ENCODE peak calls at places on chromosomes 11 and 22, in seven cellular contexts. One of them, this sample, is unnamed.

GRCh38 chr22:37229805-37230672 is 14.0 kb downstream of the RAC2 start:
- DNase-seq in right lobe of liver: no peak
- DNase-seq in RWPE2: peak
- DNase-seq in tibial nerve: no peak
- DNase-seq in cardiac muscle cell: no peak
- DNase-seq in suprapubic skin: no peak
- DNase-seq in brain microvascular endothelial cell: peak
- DNase-seq in this sample: no peak

GRCh38 chr11:68677432-68677831 is 6.9 kb upstream of the GAL start:
- DNase-seq in right lobe of liver: no peak
- DNase-seq in RWPE2: peak
- DNase-seq in tibial nerve: no peak
- DNase-seq in cardiac muscle cell: no peak
- DNase-seq in suprapubic skin: no peak
- DNase-seq in brain microvascular endothelial cell: peak
- DNase-seq in this sample: no peak

GRCh38 chr11:5363712-5364111 is 12.4 kb downstream of the OR51B6 start:
- DNase-seq in right lobe of liver: no peak
- DNase-seq in RWPE2: no peak
- DNase-seq in tibial nerve: no peak
- DNase-seq in cardiac muscle cell: no peak
- DNase-seq in suprapubic skin: no peak
- DNase-seq in brain microvascular endothelial cell: no peak
- DNase-seq in this sample: no peak

GRCh38 chr11:130124096-130124495 is 35.5 kb upstream of the ST14 start:
- DNase-seq in right lobe of liver: peak
- DNase-seq in RWPE2: no peak
- DNase-seq in tibial nerve: peak
- DNase-seq in cardiac muscle cell: peak
- DNase-seq in suprapubic skin: peak
- DNase-seq in brain microvascular endothelial cell: peak
- DNase-seq in this sample: peak

GRCh38 chr11:62545437-62546243 is 966 bp downstream of the AHNAK start:
- DNase-seq in right lobe of liver: peak
- DNase-seq in RWPE2: peak
- DNase-seq in tibial nerve: peak
- DNase-seq in cardiac muscle cell: peak
- DNase-seq in suprapubic skin: peak
- DNase-seq in brain microvascular endothelial cell: peak
- DNase-seq in this sample: peak

GRCh38 chr11:131597875-131598274 is 227.5 kb downstream of the NTM start:
- DNase-seq in right lobe of liver: no peak
- DNase-seq in RWPE2: no peak
- DNase-seq in tibial nerve: no peak
- DNase-seq in cardiac muscle cell: no peak
- DNase-seq in suprapubic skin: no peak
- DNase-seq in brain microvascular endothelial cell: no peak
- DNase-seq in this sample: no peak

GRCh38 chr11:102546923-102547471 is 16.4 kb upstream of the MMP7 start:
- DNase-seq in right lobe of liver: no peak
- DNase-seq in RWPE2: no peak
- DNase-seq in tibial nerve: no peak
- DNase-seq in cardiac muscle cell: no peak
- DNase-seq in suprapubic skin: no peak
- DNase-seq in brain microvascular endothelial cell: no peak
- DNase-seq in this sample: no peak

GRCh38 chr22:29030618-29031235 is 30.9 kb downstream of the C22orf31 start:
- DNase-seq in right lobe of liver: peak
- DNase-seq in RWPE2: no peak
- DNase-seq in tibial nerve: peak
- DNase-seq in cardiac muscle cell: peak
- DNase-seq in suprapubic skin: no peak
- DNase-seq in brain microvascular endothelial cell: peak
- DNase-seq in this sample: no peak

GRCh38 chr11:35146711-35147110 is 7.7 kb downstream of the CD44 start:
- DNase-seq in right lobe of liver: no peak
- DNase-seq in RWPE2: no peak
- DNase-seq in tibial nerve: no peak
- DNase-seq in cardiac muscle cell: no peak
- DNase-seq in suprapubic skin: no peak
- DNase-seq in brain microvascular endothelial cell: no peak
- DNase-seq in this sample: no peak

GRCh38 chr22:10741210-10741609 is 4786.8 kb upstream of the OR11H1 start:
- DNase-seq in right lobe of liver: peak
- DNase-seq in RWPE2: no peak
- DNase-seq in tibial nerve: no peak
- DNase-seq in cardiac muscle cell: no peak
- DNase-seq in suprapubic skin: no peak
- DNase-seq in brain microvascular endothelial cell: no peak
- DNase-seq in this sample: no peak

GRCh38 chr11:121359587-121359986 is 67.0 kb downstream of the SC5D start:
- DNase-seq in right lobe of liver: no peak
- DNase-seq in RWPE2: no peak
- DNase-seq in tibial nerve: no peak
- DNase-seq in cardiac muscle cell: no peak
- DNase-seq in suprapubic skin: no peak
- DNase-seq in brain microvascular endothelial cell: no peak
- DNase-seq in this sample: no peak
- H3K27ac ChIP-seq in right lobe of liver: no peak
- H3K27ac ChIP-seq in RWPE2: no peak
- H3K27ac ChIP-seq in tibial nerve: no peak
- H3K27ac ChIP-seq in cardiac muscle cell: no peak
- H3K27ac ChIP-seq in suprapubic skin: no peak
- H3K27ac ChIP-seq in brain microvascular endothelial cell: no peak
- H3K27ac ChIP-seq in this sample: no peak

GRCh38 chr22:49450521-49450920 is 377.2 kb downstream of the BRD1 start:
- DNase-seq in right lobe of liver: no peak
- DNase-seq in RWPE2: no peak
- DNase-seq in tibial nerve: no peak
- DNase-seq in cardiac muscle cell: no peak
- DNase-seq in suprapubic skin: no peak
- DNase-seq in brain microvascular endothelial cell: no peak
- DNase-seq in this sample: no peak
- H3K4me3 ChIP-seq in right lobe of liver: no peak
- H3K4me3 ChIP-seq in RWPE2: no peak
- H3K4me3 ChIP-seq in tibial nerve: no peak
- H3K4me3 ChIP-seq in cardiac muscle cell: no peak
- H3K4me3 ChIP-seq in suprapubic skin: no peak
- H3K4me3 ChIP-seq in brain microvascular endothelial cell: no peak
- H3K4me3 ChIP-seq in this sample: no peak

DNA sequence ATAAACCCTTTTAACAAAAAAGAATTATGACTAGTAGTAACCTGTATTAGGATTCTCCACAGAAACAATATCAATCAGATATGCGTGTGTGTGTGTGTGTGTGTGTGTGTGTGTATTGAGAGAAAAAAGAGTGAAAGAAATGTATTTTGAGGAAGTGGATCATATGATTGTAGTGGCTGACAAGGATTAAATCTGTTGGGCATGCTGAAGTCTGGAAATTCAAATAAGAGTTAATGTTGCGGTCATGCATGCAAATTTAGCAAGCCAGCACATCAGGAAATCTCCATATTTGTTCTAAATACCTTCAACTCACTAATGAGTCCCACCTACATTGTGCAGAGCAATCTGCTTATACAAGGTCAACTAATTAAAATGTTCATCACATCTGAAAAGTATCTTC is 46.8 kb upstream of the IGLL5 start:
- DNase-seq in right lobe of liver: no peak
- DNase-seq in RWPE2: no peak
- DNase-seq in tibial nerve: peak
- DNase-seq in cardiac muscle cell: no peak
- DNase-seq in suprapubic skin: no peak
- DNase-seq in brain microvascular endothelial cell: no peak
- DNase-seq in this sample: no peak
- TF ChIP-seq CTCF in right lobe of liver: no peak
- TF ChIP-seq CTCF in RWPE2: no peak
- TF ChIP-seq CTCF in tibial nerve: no peak
- TF ChIP-seq CTCF in cardiac muscle cell: no peak
- TF ChIP-seq CTCF in suprapubic skin: no peak
- TF ChIP-seq CTCF in brain microvascular endothelial cell: no peak
- TF ChIP-seq CTCF in this sample: no peak

GRCh38 chr11:3932698-3933097 is 77.2 kb downstream of the STIM1 start:
- DNase-seq in right lobe of liver: no peak
- DNase-seq in RWPE2: no peak
- DNase-seq in tibial nerve: no peak
- DNase-seq in cardiac muscle cell: no peak
- DNase-seq in suprapubic skin: no peak
- DNase-seq in brain microvascular endothelial cell: no peak
- DNase-seq in this sample: no peak

GRCh38 chr11:3926458-3927095 is 71.1 kb downstream of the STIM1 start:
- DNase-seq in right lobe of liver: no peak
- DNase-seq in RWPE2: no peak
- DNase-seq in tibial nerve: no peak
- DNase-seq in cardiac muscle cell: no peak
- DNase-seq in suprapubic skin: no peak
- DNase-seq in brain microvascular endothelial cell: no peak
- DNase-seq in this sample: no peak

GRCh38 chr11:3929689-3930088 is 74.2 kb downstream of the STIM1 start:
- DNase-seq in right lobe of liver: peak
- DNase-seq in RWPE2: no peak
- DNase-seq in tibial nerve: no peak
- DNase-seq in cardiac muscle cell: peak
- DNase-seq in suprapubic skin: no peak
- DNase-seq in brain microvascular endothelial cell: no peak
- DNase-seq in this sample: no peak

GRCh38 chr11:3927129-3927796 is 71.8 kb downstream of the STIM1 start:
- DNase-seq in right lobe of liver: no peak
- DNase-seq in RWPE2: no peak
- DNase-seq in tibial nerve: no peak
- DNase-seq in cardiac muscle cell: no peak
- DNase-seq in suprapubic skin: no peak
- DNase-seq in brain microvascular endothelial cell: no peak
- DNase-seq in this sample: no peak

DNA sequence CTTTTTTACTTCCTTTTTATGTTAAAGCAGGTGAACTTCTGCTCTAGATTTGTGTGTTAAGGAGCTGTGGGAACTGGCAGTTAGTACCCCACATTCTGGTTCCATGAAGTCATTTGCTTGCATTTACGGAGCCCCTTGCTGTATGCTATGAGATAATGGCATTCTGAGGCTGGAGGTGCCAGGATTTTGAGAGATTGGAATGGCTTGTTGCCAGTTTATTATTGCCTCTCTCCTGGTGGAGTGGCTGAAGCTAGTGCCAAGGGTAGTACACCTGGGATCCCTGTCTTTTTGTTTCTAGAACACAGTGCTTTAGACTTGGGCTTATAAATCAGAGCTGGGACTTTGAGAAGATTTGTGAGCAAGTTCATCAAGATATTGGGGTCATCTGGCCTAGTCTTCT is 73.8 kb downstream of the STIM1 start:
- DNase-seq in right lobe of liver: no peak
- DNase-seq in RWPE2: no peak
- DNase-seq in tibial nerve: no peak
- DNase-seq in cardiac muscle cell: no peak
- DNase-seq in suprapubic skin: no peak
- DNase-seq in brain microvascular endothelial cell: no peak
- DNase-seq in this sample: no peak
- H3K27ac ChIP-seq in right lobe of liver: peak
- H3K27ac ChIP-seq in RWPE2: no peak
- H3K27ac ChIP-seq in tibial nerve: no peak
- H3K27ac ChIP-seq in cardiac muscle cell: peak
- H3K27ac ChIP-seq in suprapubic skin: no peak
- H3K27ac ChIP-seq in brain microvascular endothelial cell: no peak
- H3K27ac ChIP-seq in this sample: no peak

GRCh38 chr11:19345519-19345847 is 104.7 kb upstream of the E2F8 start:
- DNase-seq in right lobe of liver: no peak
- DNase-seq in RWPE2: no peak
- DNase-seq in tibial nerve: no peak
- DNase-seq in cardiac muscle cell: peak
- DNase-seq in suprapubic skin: no peak
- DNase-seq in brain microvascular endothelial cell: no peak
- DNase-seq in this sample: no peak
- H3K4me3 ChIP-seq in right lobe of liver: peak
- H3K4me3 ChIP-seq in RWPE2: peak
- H3K4me3 ChIP-seq in tibial nerve: peak
- H3K4me3 ChIP-seq in cardiac muscle cell: peak
- H3K4me3 ChIP-seq in suprapubic skin: peak
- H3K4me3 ChIP-seq in brain microvascular endothelial cell: peak
- H3K4me3 ChIP-seq in this sample: peak

GRCh38 chr22:50271519-50271970 is 1.4 kb upstream of the MAPK11 start:
- DNase-seq in right lobe of liver: peak
- DNase-seq in RWPE2: no peak
- DNase-seq in tibial nerve: no peak
- DNase-seq in cardiac muscle cell: peak
- DNase-seq in suprapubic skin: no peak
- DNase-seq in brain microvascular endothelial cell: no peak
- DNase-seq in this sample: no peak
- TF ChIP-seq CTCF in right lobe of liver: no peak
- TF ChIP-seq CTCF in RWPE2: peak
- TF ChIP-seq CTCF in tibial nerve: no peak
- TF ChIP-seq CTCF in cardiac muscle cell: no peak
- TF ChIP-seq CTCF in suprapubic skin: no peak
- TF ChIP-seq CTCF in brain microvascular endothelial cell: peak
- TF ChIP-seq CTCF in this sample: no peak

DNA sequence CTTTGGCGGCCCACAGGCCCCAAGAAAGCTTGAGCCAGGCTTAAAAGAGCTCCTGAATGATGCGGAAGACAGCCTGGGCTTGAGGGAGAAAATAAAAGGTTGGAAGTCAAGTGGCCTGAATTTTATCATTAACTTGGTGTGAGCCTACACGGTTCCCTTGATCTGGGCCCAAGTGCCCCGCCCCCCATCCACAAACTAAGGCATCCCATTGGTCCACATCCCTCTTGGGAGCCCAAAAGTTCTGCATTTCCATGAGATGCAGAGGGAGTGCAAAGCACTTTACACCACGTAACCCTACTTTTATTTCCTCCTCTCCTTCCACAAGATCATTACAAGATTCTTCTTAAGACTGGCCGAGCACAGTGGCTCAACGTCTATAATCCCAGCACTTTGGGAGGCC is 22.2 kb downstream of the LARGE1 start:
- DNase-seq in right lobe of liver: no peak
- DNase-seq in RWPE2: no peak
- DNase-seq in tibial nerve: no peak
- DNase-seq in cardiac muscle cell: no peak
- DNase-seq in suprapubic skin: no peak
- DNase-seq in brain microvascular endothelial cell: no peak
- DNase-seq in this sample: no peak
- H3K27ac ChIP-seq in right lobe of liver: no peak
- H3K27ac ChIP-seq in RWPE2: no peak
- H3K27ac ChIP-seq in tibial nerve: no peak
- H3K27ac ChIP-seq in cardiac muscle cell: no peak
- H3K27ac ChIP-seq in suprapubic skin: no peak
- H3K27ac ChIP-seq in brain microvascular endothelial cell: no peak
- H3K27ac ChIP-seq in this sample: no peak

GRCh38 chr11:72671144-72672099 is 2.8 kb downstream of the PDE2A start:
- DNase-seq in right lobe of liver: no peak
- DNase-seq in RWPE2: no peak
- DNase-seq in tibial nerve: no peak
- DNase-seq in cardiac muscle cell: no peak
- DNase-seq in suprapubic skin: no peak
- DNase-seq in brain microvascular endothelial cell: no peak
- DNase-seq in this sample: no peak
- H3K4me3 ChIP-seq in right lobe of liver: no peak
- H3K4me3 ChIP-seq in RWPE2: no peak
- H3K4me3 ChIP-seq in tibial nerve: no peak
- H3K4me3 ChIP-seq in cardiac muscle cell: no peak
- H3K4me3 ChIP-seq in suprapubic skin: no peak
- H3K4me3 ChIP-seq in brain microvascular endothelial cell: no peak
- H3K4me3 ChIP-seq in this sample: no peak

This sample was measured in coronary artery.